ENCODE peak calls at places on chromosomes 6 and 20, in seven cellular contexts. K is pancreas; N is KG1; R is stimulated activated effector memory CD8-positive, alpha-beta T cell treated with anti-CD3 and anti-CD28 coated beads, Interleukin-12 subunit alpha, Interleukin-12 subunit beta, amount 100 ng/mL, for 72 hours; V is esophagus squamous epithelium; Q is SHP77 treated with DMSO at 0.1 percent for 48 hours; C is PC-3. P is an unnamed sample.

GRCh38 chr6:38861957-38862401 is 146.9 kb downstream of the DNAH8 start:
- DNase-seq in K (no peak), N (no peak), R (no peak), V (no peak), Q (no peak), C (peak; percentile 17), P (peak; percentile 83)

GRCh38 chr6:157298325-157298724 is 25.0 kb downstream of the TMEM242 start:
- DNase-seq in K (no peak), N (no peak), R (no peak), V (no peak), Q (peak; percentile 7), C (no peak), P (peak; percentile 84)

GRCh38 chr20:3766381-3766780 is 1.2 kb downstream of the ADISSP start:
- DNase-seq in K (peak; percentile 58), N (no peak), R (no peak), V (no peak), Q (no peak), C (no peak), P (no peak)

GRCh38 chr20:46011631-46012482 is 3.1 kb downstream of the MMP9 start:
- DNase-seq in K (peak; percentile 69), N (no peak), R (peak; percentile 33), V (no peak), Q (no peak), C (peak; percentile 55), P (peak; percentile 50)

GRCh38 chr6:3568396-3569082 is 111.7 kb upstream of the SLC22A23 start:
- DNase-seq in K (no peak), N (no peak), R (no peak), V (no peak), Q (no peak), C (no peak), P (no peak)

GRCh38 chr6:89644864-89645263 is 6.3 kb upstream of the LYRM2 start:
- DNase-seq in K (no peak), N (no peak), R (no peak), V (no peak), Q (no peak), C (peak; percentile 67), P (peak; percentile 37)

GRCh38 chr6:38137609-38138008 is 318.1 kb downstream of the ZFAND3 start:
- DNase-seq in K (no peak), N (no peak), R (no peak), V (no peak), Q (no peak), C (no peak), P (no peak)

GRCh38 chr20:59933296-59933848 is at the start of gene SYCP2:
- DNase-seq in K (peak; percentile 88), N (no peak), R (peak; percentile 47), V (no peak), Q (no peak), C (no peak), P (no peak)

GRCh38 chr6:52573295-52573694 is 3.6 kb downstream of the TRAM2 start:
- DNase-seq in K (no peak), N (no peak), R (no peak), V (no peak), Q (no peak), C (peak; percentile 29), P (no peak)

GRCh38 chr6:3394671-3395070 is 62.2 kb downstream of the SLC22A23 start:
- DNase-seq in K (no peak), N (no peak), R (no peak), V (no peak), Q (no peak), C (no peak), P (no peak)

GRCh38 chr20:51574248-51575033 is 31.9 kb upstream of the NFATC2 start:
- DNase-seq in K (no peak), N (no peak), R (no peak), V (no peak), Q (no peak), C (peak; percentile 45), P (peak; percentile 15)

GRCh38 chr6:148513145-148514071 is 170.8 kb downstream of the SASH1 start:
- DNase-seq in K (no peak), N (no peak), R (no peak), V (no peak), Q (no peak), C (no peak), P (no peak)

GRCh38 chr6:84762220-84762940 is 2.0 kb downstream of the TBX18 start:
- DNase-seq in K (peak; percentile 69), N (no peak), R (no peak), V (no peak), Q (peak; percentile 38), C (no peak), P (no peak)

GRCh38 chr6:52499026-52499425 is 77.8 kb downstream of the TRAM2 start:
- DNase-seq in K (no peak), N (no peak), R (no peak), V (no peak), Q (no peak), C (no peak), P (peak; percentile 58)

GRCh38 chr20:46122071-46122470 is 4.0 kb downstream of the CD40 start:
- DNase-seq in K (no peak), N (no peak), R (no peak), V (no peak), Q (no peak), C (peak; percentile 91), P (peak; percentile 71)

GRCh38 chr6:165663736-165664552 is 903 bp upstream of the PDE10A start:
- DNase-seq in K (no peak), N (no peak), R (no peak), V (no peak), Q (no peak), C (no peak), P (peak; percentile 10)

GRCh38 chr20:51596656-51597388 is 54.3 kb upstream of the NFATC2 start:
- DNase-seq in K (no peak), N (no peak), R (no peak), V (no peak), Q (no peak), C (no peak), P (no peak)

GRCh38 chr20:33556237-33556636 is 66.3 kb downstream of the CBFA2T2 start:
- DNase-seq in K (no peak), N (no peak), R (no peak), V (no peak), Q (no peak), C (no peak), P (no peak)

GRCh38 chr6:34680802-34681515 is 15.6 kb downstream of the ILRUN start:
- DNase-seq in K (no peak), N (no peak), R (no peak), V (no peak), Q (no peak), C (peak; percentile 61), P (peak; percentile 74)

GRCh38 chr20:47549671-47550070 is 48.0 kb downstream of the NCOA3 start:
- DNase-seq in K (no peak), N (no peak), R (no peak), V (no peak), Q (no peak), C (no peak), P (no peak)

GRCh38 chr20:920306-920705 is 4.2 kb upstream of the ANGPT4 start:
- DNase-seq in K (no peak), N (no peak), R (no peak), V (no peak), Q (no peak), C (no peak), P (peak; percentile 5)

GRCh38 chr6:428047-428608 is 36.6 kb downstream of the IRF4 start:
- DNase-seq in K (no peak), N (no peak), R (no peak), V (no peak), Q (no peak), C (no peak), P (no peak)

GRCh38 chr6:49490633-49491032 is 9.1 kb upstream of the GLYATL3 start:
- DNase-seq in K (no peak), N (no peak), R (no peak), V (no peak), Q (no peak), C (no peak), P (no peak)

GRCh38 chr6:9316831-9317230 is 881.5 kb upstream of the SLC35B3 start:
- DNase-seq in K (no peak), N (no peak), R (no peak), V (no peak), Q (no peak), C (no peak), P (no peak)

GRCh38 chr6:166348305-166348949 is 6.1 kb upstream of the SFT2D1 start:
- DNase-seq in K (no peak), N (no peak), R (no peak), V (no peak), Q (no peak), C (no peak), P (no peak)

GRCh38 chr6:138824482-138825134 is 28.7 kb downstream of the ECT2L start:
- DNase-seq in K (no peak), N (no peak), R (no peak), V (no peak), Q (no peak), C (no peak), P (peak; percentile 43)

GRCh38 chr20:41098703-41099250 is 38.6 kb upstream of the PLCG1 start:
- DNase-seq in K (no peak), N (no peak), R (no peak), V (no peak), Q (no peak), C (no peak), P (no peak)

GRCh38 chr6:42026540-42026939 is 23.8 kb upstream of the TAF8 start:
- DNase-seq in K (no peak), N (no peak), R (no peak), V (no peak), Q (no peak), C (no peak), P (no peak)

GRCh38 chr20:31954500-31954899 is 2.7 kb upstream of the PDRG1 start:
- DNase-seq in K (no peak), N (no peak), R (no peak), V (no peak), Q (no peak), C (no peak), P (no peak)

GRCh38 chr6:1630771-1631217 is 21.1 kb downstream of the FOXC1 start:
- DNase-seq in K (no peak), N (no peak), R (no peak), V (no peak), Q (no peak), C (no peak), P (no peak)

GRCh38 chr20:42494290-42494689 is 695.4 kb downstream of the PTPRT start:
- DNase-seq in K (no peak), N (no peak), R (no peak), V (no peak), Q (no peak), C (peak; percentile 14), P (peak; percentile 43)

P was measured in bronchial epithelial cell.